ENCODE peak calls at places on chromosomes 5 and 9, in eight cellular contexts. H is A673, K is breast epithelium, B is GM23248, Q is GM12878, M is transverse colon, W is left ventricle myocardium inferior, D is neuronal stem cell. G is an unnamed sample. For H3K27me3 and H3K4me1, the result is how much of the 10 kb centered on the place peaks cover.

GRCh38 chr5:155260798-155261197 is 247.2 kb downstream of the KIF4B start:
- DNase-seq in H (peak), K (no peak), B (no peak), Q (no peak), M (no peak), W (no peak), D (peak), G (no peak)

GRCh38 chr5:14039576-14039975 is 95.1 kb upstream of the DNAH5 start:
- DNase-seq in H (no peak), K (no peak), B (peak), Q (no peak), M (no peak), W (no peak), D (no peak), G (no peak)

GRCh38 chr5:56480305-56481146 is 247.4 kb upstream of the ANKRD55 start:
- DNase-seq in H (peak), K (peak), B (peak), Q (peak), M (peak), W (peak), D (peak), G (peak)

GRCh38 chr5:6827815-6828214 is 114.6 kb downstream of the TENT4A start:
- DNase-seq in H (no peak), K (no peak), B (no peak), Q (no peak), M (no peak), W (no peak), D (no peak), G (peak)

GRCh38 chr9:112203536-112203935 is 28.4 kb upstream of the SUSD1 start:
- DNase-seq in H (no peak), K (no peak), B (peak), Q (no peak), M (no peak), W (no peak), D (no peak), G (no peak)

GRCh38 chr5:84450617-84451414 is 66.1 kb upstream of the EDIL3 start:
- DNase-seq in H (peak), K (no peak), B (peak), Q (no peak), M (no peak), W (no peak), D (no peak), G (no peak)

GRCh38 chr5:176929654-176930053 is 30.5 kb upstream of the HK3 start:
- DNase-seq in H (no peak), K (no peak), B (no peak), Q (no peak), M (no peak), W (no peak), D (no peak), G (peak)

GRCh38 chr5:13746026-13746425 is 198.5 kb downstream of the DNAH5 start:
- DNase-seq in H (no peak), K (no peak), B (peak), Q (no peak), M (no peak), W (no peak), D (no peak), G (no peak)

GRCh38 chr9:33814816-33815215 is 2.1 kb upstream of the UBE2R2 start:
- DNase-seq in H (no peak), K (no peak), B (peak), Q (no peak), M (no peak), W (no peak), D (no peak), G (no peak)

GRCh38 chr5:140403613-140404012 is 2.0 kb downstream of the ANKHD1 start:
- DNase-seq in H (no peak), K (no peak), B (no peak), Q (no peak), M (no peak), W (no peak), D (no peak), G (no peak)

GRCh38 chr9:124272979-124273378 is 15.2 kb downstream of the NEK6 start:
- DNase-seq in H (no peak), K (no peak), B (no peak), Q (no peak), M (no peak), W (no peak), D (no peak), G (no peak)

GRCh38 chr9:124274228-124274627 is 16.5 kb downstream of the NEK6 start:
- DNase-seq in H (no peak), K (no peak), B (no peak), Q (no peak), M (no peak), W (no peak), D (no peak), G (no peak)

GRCh38 chr9:124274738-124275137 is 17.0 kb downstream of the NEK6 start:
- DNase-seq in H (no peak), K (no peak), B (no peak), Q (no peak), M (no peak), W (no peak), D (no peak), G (no peak)

GRCh38 chr9:124272118-124272517 is 14.4 kb downstream of the NEK6 start:
- DNase-seq in H (no peak), K (no peak), B (no peak), Q (no peak), M (no peak), W (no peak), D (no peak), G (no peak)

DNA sequence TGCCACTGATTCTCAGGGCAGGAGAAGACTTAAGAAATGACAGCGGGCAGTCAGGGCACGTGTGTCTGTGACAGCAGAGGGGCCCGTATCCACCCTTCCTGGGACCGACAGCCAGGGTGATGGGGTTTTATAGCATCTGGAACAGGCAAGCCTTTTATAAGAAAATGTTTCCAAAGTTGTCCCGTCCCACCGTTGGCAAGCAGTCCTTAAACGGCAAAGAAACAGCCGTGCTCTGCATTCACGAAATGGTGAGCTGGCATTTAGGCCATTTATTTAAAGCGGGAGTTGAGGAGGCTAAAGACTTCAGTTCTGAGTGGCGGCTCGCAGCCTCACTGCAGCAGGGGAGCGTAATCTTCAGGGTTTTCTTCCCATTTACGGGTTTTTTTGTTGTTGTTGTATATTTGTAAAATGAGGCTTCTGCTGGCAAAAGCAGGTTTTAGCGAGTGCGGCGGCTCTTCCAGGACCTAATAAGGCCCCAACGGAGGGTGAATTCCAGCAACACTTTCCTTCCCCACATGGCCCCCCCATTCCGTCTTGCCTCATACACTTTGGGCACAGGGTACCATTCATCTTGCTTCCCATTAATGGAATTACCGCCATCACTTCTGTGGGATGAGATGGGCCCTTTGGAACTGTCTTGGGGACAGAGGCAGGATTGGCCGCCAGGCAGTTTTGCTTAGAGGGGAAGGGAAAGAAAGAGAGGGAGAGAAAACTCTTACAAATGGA is 15.8 kb downstream of the NEK6 start:
- DNase-seq in H (no peak), K (no peak), B (no peak), Q (no peak), M (no peak), W (no peak), D (no peak), G (no peak)
- H3K4me3 ChIP-seq in H (no peak), K (no peak), B (no peak), Q (no peak), M (no peak), W (no peak), D (no peak), G (no peak)

GRCh38 chr5:143741418-143741817 is 70.5 kb upstream of the HMHB1 start:
- DNase-seq in H (no peak), K (no peak), B (no peak), Q (no peak), M (no peak), W (no peak), D (no peak), G (no peak)

GRCh38 chr5:143742951-143743350 is 69.0 kb upstream of the HMHB1 start:
- DNase-seq in H (no peak), K (no peak), B (no peak), Q (no peak), M (no peak), W (no peak), D (no peak), G (no peak)

GRCh38 chr5:143737073-143737472 is 74.9 kb upstream of the HMHB1 start:
- DNase-seq in H (no peak), K (no peak), B (no peak), Q (no peak), M (no peak), W (no peak), D (no peak), G (no peak)

GRCh38 chr5:143739741-143740140 is 72.2 kb upstream of the HMHB1 start:
- DNase-seq in H (no peak), K (no peak), B (peak), Q (no peak), M (no peak), W (no peak), D (no peak), G (no peak)

GRCh38 chr5:143738415-143739401 is 73.3 kb upstream of the HMHB1 start:
- DNase-seq in H (no peak), K (no peak), B (no peak), Q (peak), M (no peak), W (no peak), D (no peak), G (no peak)
- H3K27me3 ChIP-seq in H (under half), K (under half), B (under half), Q (under half), M (under half), W (under half), D (under half), G (under half)

GRCh38 chr9:15746905-15747304 is 194.1 kb downstream of the CCDC171 start:
- DNase-seq in H (no peak), K (no peak), B (no peak), Q (no peak), M (no peak), W (no peak), D (no peak), G (no peak)
- H3K4me1 ChIP-seq in H (under half), K (under half), B (under half), Q (under half), M (under half), W (under half), D (under half), G (under half)

GRCh38 chr9:37002413-37003217 is 31.5 kb downstream of the PAX5 start:
- DNase-seq in H (no peak), K (no peak), B (no peak), Q (no peak), M (no peak), W (no peak), D (no peak), G (no peak)
- H3K4me3 ChIP-seq in H (no peak), K (no peak), B (no peak), Q (peak), M (no peak), W (no peak), D (peak), G (no peak)

DNA sequence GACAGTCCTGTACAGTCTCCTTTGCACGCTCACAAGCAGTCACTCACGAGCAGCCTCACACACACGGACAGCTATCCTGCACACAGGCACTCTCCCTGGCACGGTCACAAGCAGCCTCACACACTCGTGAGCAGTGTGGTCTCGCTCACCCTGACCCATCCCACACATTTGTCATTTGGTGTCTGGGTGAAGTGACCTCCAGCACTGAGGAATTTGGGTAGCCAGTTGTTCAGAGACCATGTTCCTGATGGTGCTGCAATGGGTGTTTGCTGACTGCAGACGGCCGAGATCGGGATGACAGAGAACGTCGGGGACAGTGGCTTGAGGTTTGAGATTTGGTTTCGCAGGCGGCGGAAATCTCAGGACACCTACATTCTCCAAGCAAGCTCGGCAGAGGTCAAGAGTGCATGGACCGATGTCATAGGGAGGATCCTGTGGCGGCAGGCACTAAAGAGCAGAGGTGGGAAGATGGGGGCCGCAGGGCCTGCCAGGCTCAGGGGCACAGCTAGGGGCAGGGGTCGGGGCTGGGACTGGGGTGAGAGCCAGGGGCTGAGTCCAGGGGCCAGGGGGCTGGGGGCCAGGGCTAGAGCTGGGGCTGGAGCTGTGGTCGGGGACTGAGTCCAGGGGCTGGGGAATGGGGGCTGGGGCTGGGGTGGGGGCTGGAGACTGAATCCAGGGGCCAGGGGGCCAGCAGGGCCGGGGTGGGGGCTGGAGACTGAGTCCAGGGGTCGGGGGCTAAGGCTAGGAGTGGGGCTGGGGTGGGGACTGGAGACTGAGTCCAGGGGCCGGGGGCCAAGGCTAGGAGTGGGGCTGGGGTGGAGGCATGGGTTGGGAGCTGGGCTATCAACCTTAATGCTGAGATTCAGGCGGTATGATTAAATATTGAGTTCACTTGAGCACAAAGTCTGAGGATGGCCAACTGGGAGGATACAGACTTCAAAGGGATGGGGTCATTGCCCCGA is 17.4 kb upstream of the LRRC14B start:
- DNase-seq in H (no peak), K (no peak), B (no peak), Q (no peak), M (no peak), W (no peak), D (no peak), G (no peak)
- H3K27me3 ChIP-seq in H (under half), K (under half), B (under half), Q (under half), M (under half), W (under half), D (under half), G (under half)

DNA sequence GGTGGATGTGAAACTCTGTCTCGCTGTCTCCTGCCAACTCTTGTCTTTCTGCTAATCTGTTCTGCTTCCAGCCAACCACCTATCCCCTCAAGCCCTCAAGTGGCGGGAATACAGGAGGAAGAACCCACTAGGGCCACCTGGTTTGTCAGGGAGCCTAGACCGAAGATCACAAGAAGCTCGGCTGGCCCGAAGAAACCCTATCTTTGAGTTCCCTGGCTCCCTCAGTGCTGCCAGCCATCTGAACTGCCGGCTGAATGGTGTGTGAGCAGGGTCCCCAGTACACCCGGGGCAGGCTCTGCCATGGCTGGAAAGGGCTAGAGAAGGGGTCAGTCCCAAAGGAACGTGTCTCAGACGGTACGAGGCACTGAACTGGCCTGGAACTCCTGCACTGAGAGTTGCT is 49.2 kb upstream of the TESK1 start:
- DNase-seq in H (no peak), K (no peak), B (no peak), Q (no peak), M (no peak), W (no peak), D (no peak), G (no peak)
- H3K4me1 ChIP-seq in H (under half), K (under half), B (under half), Q (under half), M (under half), W (under half), D (under half), G (under half)

GRCh38 chr9:137082222-137082924 is 4.4 kb upstream of the MAN1B1 start:
- DNase-seq in H (no peak), K (no peak), B (no peak), Q (no peak), M (no peak), W (no peak), D (no peak), G (no peak)
- H3K4me3 ChIP-seq in H (no peak), K (no peak), B (no peak), Q (no peak), M (no peak), W (no peak), D (peak), G (no peak)

GRCh38 chr9:124001445-124001799 is 10.1 kb upstream of the LHX2 start:
- DNase-seq in H (no peak), K (no peak), B (no peak), Q (no peak), M (no peak), W (no peak), D (no peak), G (no peak)
- H3K27me3 ChIP-seq in H (half or more), K (under half), B (half or more), Q (under half), M (half or more), W (half or more), D (under half), G (under half)